ENCODE peak calls at places on chromosomes 3 and 15, in five cellular contexts. One of them, this sample, is unnamed.

GRCh38 chr15:66580643-66581042 is 14.8 kb upstream of the LCTL start:
- DNase-seq in caudate nucleus: no peak
- DNase-seq in NCI-H1105: no peak
- DNase-seq in CD8-positive, alpha-beta memory T cell: no peak
- DNase-seq in nephron progenitor cell: no peak
- DNase-seq in this sample: no peak

GRCh38 chr3:20352547-20353164 is 166.7 kb upstream of the SGO1 start:
- DNase-seq in NCI-H1105: no peak
- DNase-seq in nephron progenitor cell: no peak
- DNase-seq in caudate nucleus: no peak
- DNase-seq in CD8-positive, alpha-beta memory T cell: no peak
- DNase-seq in this sample: no peak

GRCh38 chr3:16449369-16449768 is 64.1 kb downstream of the RFTN1 start:
- DNase-seq in caudate nucleus: no peak
- DNase-seq in CD8-positive, alpha-beta memory T cell: no peak
- DNase-seq in NCI-H1105: no peak
- DNase-seq in nephron progenitor cell: no peak
- DNase-seq in this sample: no peak

GRCh38 chr15:85730001-85730820 is 64.5 kb downstream of the KLHL25 start:
- DNase-seq in NCI-H1105: peak
- DNase-seq in caudate nucleus: no peak
- DNase-seq in CD8-positive, alpha-beta memory T cell: no peak
- DNase-seq in nephron progenitor cell: peak
- DNase-seq in this sample: no peak

GRCh38 chr3:119310052-119310451 is 15.9 kb downstream of the ARHGAP31 start:
- DNase-seq in nephron progenitor cell: no peak
- DNase-seq in caudate nucleus: no peak
- DNase-seq in NCI-H1105: no peak
- DNase-seq in CD8-positive, alpha-beta memory T cell: no peak
- DNase-seq in this sample: no peak

GRCh38 chr15:73956276-73957086 is 30.2 kb downstream of the LOXL1 start:
- DNase-seq in caudate nucleus: no peak
- DNase-seq in NCI-H1105: no peak
- DNase-seq in CD8-positive, alpha-beta memory T cell: no peak
- DNase-seq in nephron progenitor cell: no peak
- DNase-seq in this sample: no peak

GRCh38 chr3:17982211-17982880 is 239.9 kb upstream of the TBC1D5 start:
- DNase-seq in nephron progenitor cell: no peak
- DNase-seq in caudate nucleus: no peak
- DNase-seq in NCI-H1105: no peak
- DNase-seq in CD8-positive, alpha-beta memory T cell: no peak
- DNase-seq in this sample: no peak

GRCh38 chr3:99951701-99952100 is 134.0 kb downstream of the CMSS1 start:
- DNase-seq in CD8-positive, alpha-beta memory T cell: no peak
- DNase-seq in NCI-H1105: no peak
- DNase-seq in caudate nucleus: no peak
- DNase-seq in nephron progenitor cell: no peak
- DNase-seq in this sample: no peak

GRCh38 chr3:188214442-188214841 is 60.5 kb downstream of the LPP start:
- DNase-seq in NCI-H1105: no peak
- DNase-seq in nephron progenitor cell: no peak
- DNase-seq in CD8-positive, alpha-beta memory T cell: no peak
- DNase-seq in caudate nucleus: no peak
- DNase-seq in this sample: no peak

This sample was measured in amygdala.